ENCODE peak calls at places on chromosomes 2 and 18, in four cellular contexts. One of them, this sample, is unnamed.

GRCh38 chr2:241126201-241126611 is 23.1 kb downstream of the PASK start:
- DNase-seq in sigmoid colon: peak; percentile 56
- DNase-seq in esophagus muscularis mucosa: no peak
- DNase-seq in tibial nerve: no peak
- DNase-seq in this sample: no peak

GRCh38 chr18:46070683-46071614 is 1.1 kb downstream of the PSTPIP2 start:
- DNase-seq in sigmoid colon: peak; percentile 66
- DNase-seq in esophagus muscularis mucosa: no peak
- DNase-seq in tibial nerve: no peak
- DNase-seq in this sample: peak; percentile 50

GRCh38 chr18:46574000-46574739 is 82.8 kb downstream of the LOXHD1 start:
- DNase-seq in sigmoid colon: no peak
- DNase-seq in esophagus muscularis mucosa: peak; percentile 75
- DNase-seq in tibial nerve: no peak
- DNase-seq in this sample: no peak

GRCh38 chr2:173205375-173205774 is 129.7 kb downstream of the MAP3K20 start:
- DNase-seq in sigmoid colon: peak; percentile 97
- DNase-seq in esophagus muscularis mucosa: peak; percentile 94
- DNase-seq in tibial nerve: peak; percentile 62
- DNase-seq in this sample: no peak

GRCh38 chr2:168155036-168155435 is 92.4 kb downstream of the STK39 start:
- DNase-seq in sigmoid colon: no peak
- DNase-seq in esophagus muscularis mucosa: peak; percentile 77
- DNase-seq in tibial nerve: no peak
- DNase-seq in this sample: no peak

GRCh38 chr18:45174755-45175154 is 440.5 kb upstream of the SLC14A2 start:
- DNase-seq in sigmoid colon: no peak
- DNase-seq in esophagus muscularis mucosa: no peak
- DNase-seq in tibial nerve: no peak
- DNase-seq in this sample: no peak

GRCh38 chr18:45666520-45666919 is 51.2 kb downstream of the SLC14A2 start:
- DNase-seq in sigmoid colon: no peak
- DNase-seq in esophagus muscularis mucosa: no peak
- DNase-seq in tibial nerve: no peak
- DNase-seq in this sample: no peak

GRCh38 chr2:199757466-199757865 is 93.5 kb downstream of the FTCDNL1 start:
- DNase-seq in sigmoid colon: peak; percentile 80
- DNase-seq in esophagus muscularis mucosa: no peak
- DNase-seq in tibial nerve: no peak
- DNase-seq in this sample: peak; percentile 32

GRCh38 chr2:166700079-166700478 is 188.2 kb upstream of the XIRP2 start:
- DNase-seq in sigmoid colon: no peak
- DNase-seq in esophagus muscularis mucosa: no peak
- DNase-seq in tibial nerve: no peak
- DNase-seq in this sample: no peak

GRCh38 chr18:59767732-59768131 is 70.5 kb upstream of the CCBE1 start:
- DNase-seq in sigmoid colon: no peak
- DNase-seq in esophagus muscularis mucosa: no peak
- DNase-seq in tibial nerve: no peak
- DNase-seq in this sample: no peak

GRCh38 chr2:45892236-45892701 is 240.8 kb downstream of the PRKCE start:
- DNase-seq in sigmoid colon: no peak
- DNase-seq in esophagus muscularis mucosa: no peak
- DNase-seq in tibial nerve: no peak
- DNase-seq in this sample: no peak

GRCh38 chr2:102021776-102022175 is 30.0 kb downstream of the IL1R2 start:
- DNase-seq in sigmoid colon: no peak
- DNase-seq in esophagus muscularis mucosa: no peak
- DNase-seq in tibial nerve: no peak
- DNase-seq in this sample: no peak

GRCh38 chr2:217475791-217476190 is 527.0 kb downstream of the TNS1 start:
- DNase-seq in sigmoid colon: no peak
- DNase-seq in esophagus muscularis mucosa: peak; percentile 62
- DNase-seq in tibial nerve: no peak
- DNase-seq in this sample: no peak

GRCh38 chr2:134216152-134216829 is 37.6 kb upstream of the MGAT5 start:
- DNase-seq in sigmoid colon: no peak
- DNase-seq in esophagus muscularis mucosa: no peak
- DNase-seq in tibial nerve: no peak
- DNase-seq in this sample: no peak

GRCh38 chr2:71466301-71467179 is 13.2 kb downstream of the DYSF start:
- DNase-seq in sigmoid colon: no peak
- DNase-seq in esophagus muscularis mucosa: no peak
- DNase-seq in tibial nerve: no peak
- DNase-seq in this sample: no peak

GRCh38 chr2:166372046-166372445 is 3.7 kb downstream of the SCN9A start:
- DNase-seq in sigmoid colon: no peak
- DNase-seq in esophagus muscularis mucosa: no peak
- DNase-seq in tibial nerve: no peak
- DNase-seq in this sample: no peak

GRCh38 chr2:217103752-217104540 is 244.1 kb upstream of the TNP1 start:
- DNase-seq in sigmoid colon: no peak
- DNase-seq in esophagus muscularis mucosa: peak; percentile 50
- DNase-seq in tibial nerve: no peak
- DNase-seq in this sample: no peak

GRCh38 chr18:79395308-79395640 is 456 bp upstream of the NFATC1 start:
- DNase-seq in sigmoid colon: no peak
- DNase-seq in esophagus muscularis mucosa: no peak
- DNase-seq in tibial nerve: no peak
- DNase-seq in this sample: peak; percentile 76

GRCh38 chr18:70634576-70635147 is 345.8 kb downstream of the SOCS6 start:
- DNase-seq in sigmoid colon: no peak
- DNase-seq in esophagus muscularis mucosa: no peak
- DNase-seq in tibial nerve: no peak
- DNase-seq in this sample: no peak

GRCh38 chr2:119290859-119291587 is 67.4 kb downstream of the STEAP3 start:
- DNase-seq in sigmoid colon: peak; percentile 75
- DNase-seq in esophagus muscularis mucosa: peak; percentile 81
- DNase-seq in tibial nerve: no peak
- DNase-seq in this sample: no peak

GRCh38 chr2:138267161-138267901 is 234.2 kb upstream of the SPOPL start:
- DNase-seq in sigmoid colon: no peak
- DNase-seq in esophagus muscularis mucosa: no peak
- DNase-seq in tibial nerve: no peak
- DNase-seq in this sample: no peak

GRCh38 chr2:39411186-39411944 is 25.7 kb downstream of the MAP4K3 start:
- DNase-seq in sigmoid colon: no peak
- DNase-seq in esophagus muscularis mucosa: no peak
- DNase-seq in tibial nerve: no peak
- DNase-seq in this sample: no peak

GRCh38 chr2:191862371-191862770 is 15.5 kb upstream of the CAVIN2 start:
- DNase-seq in sigmoid colon: no peak
- DNase-seq in esophagus muscularis mucosa: no peak
- DNase-seq in tibial nerve: no peak
- DNase-seq in this sample: no peak

GRCh38 chr2:96144481-96145027 is 686 bp downstream of the DUSP2 start:
- DNase-seq in sigmoid colon: peak; percentile 66
- DNase-seq in esophagus muscularis mucosa: no peak
- DNase-seq in tibial nerve: no peak
- DNase-seq in this sample: no peak

GRCh38 chr2:96142217-96143113 is 2.8 kb downstream of the DUSP2 start:
- DNase-seq in sigmoid colon: peak; percentile 33
- DNase-seq in esophagus muscularis mucosa: no peak
- DNase-seq in tibial nerve: no peak
- DNase-seq in this sample: no peak

GRCh38 chr2:96143231-96143847 is 1.9 kb downstream of the DUSP2 start:
- DNase-seq in sigmoid colon: peak; percentile 56
- DNase-seq in esophagus muscularis mucosa: no peak
- DNase-seq in tibial nerve: no peak
- DNase-seq in this sample: no peak

GRCh38 chr2:96145028-96145939 is at the start of gene DUSP2:
- DNase-seq in sigmoid colon: peak; percentile 83
- DNase-seq in esophagus muscularis mucosa: peak; percentile 95
- DNase-seq in tibial nerve: peak; percentile 27
- DNase-seq in this sample: peak; percentile 90

GRCh38 chr2:96143848-96144480 is 1.3 kb downstream of the DUSP2 start:
- DNase-seq in sigmoid colon: peak; percentile 59
- DNase-seq in esophagus muscularis mucosa: no peak
- DNase-seq in tibial nerve: no peak
- DNase-seq in this sample: no peak
- TF ChIP-seq CTCF in sigmoid colon: no peak
- TF ChIP-seq CTCF in esophagus muscularis mucosa: no peak
- TF ChIP-seq CTCF in tibial nerve: no peak
- TF ChIP-seq CTCF in this sample: no peak

GRCh38 chr2:120938132-120938771 is 202.6 kb downstream of the GLI2 start:
- DNase-seq in sigmoid colon: no peak
- DNase-seq in esophagus muscularis mucosa: no peak
- DNase-seq in tibial nerve: no peak
- DNase-seq in this sample: no peak
- TF ChIP-seq EP300 in sigmoid colon: no peak
- TF ChIP-seq EP300 in esophagus muscularis mucosa: no peak
- TF ChIP-seq EP300 in tibial nerve: no peak
- TF ChIP-seq EP300 in this sample: no peak

GRCh38 chr2:150609831-150610582 is 122.5 kb upstream of the RND3 start:
- DNase-seq in sigmoid colon: no peak
- DNase-seq in esophagus muscularis mucosa: no peak
- DNase-seq in tibial nerve: no peak
- DNase-seq in this sample: no peak

GRCh38 chr2:150608341-150608740 is 120.9 kb upstream of the RND3 start:
- DNase-seq in sigmoid colon: no peak
- DNase-seq in esophagus muscularis mucosa: no peak
- DNase-seq in tibial nerve: no peak
- DNase-seq in this sample: no peak

GRCh38 chr2:150612957-150613710 is 125.7 kb upstream of the RND3 start:
- DNase-seq in sigmoid colon: no peak
- DNase-seq in esophagus muscularis mucosa: no peak
- DNase-seq in tibial nerve: no peak
- DNase-seq in this sample: no peak

GRCh38 chr2:150607471-150607870 is 120.0 kb upstream of the RND3 start:
- DNase-seq in sigmoid colon: no peak
- DNase-seq in esophagus muscularis mucosa: no peak
- DNase-seq in tibial nerve: no peak
- DNase-seq in this sample: no peak

GRCh38 chr2:150610670-150611279 is 123.3 kb upstream of the RND3 start:
- DNase-seq in sigmoid colon: no peak
- DNase-seq in esophagus muscularis mucosa: no peak
- DNase-seq in tibial nerve: no peak
- DNase-seq in this sample: no peak
- TF ChIP-seq CTCF in sigmoid colon: no peak
- TF ChIP-seq CTCF in esophagus muscularis mucosa: peak; percentile 60
- TF ChIP-seq CTCF in tibial nerve: no peak
- TF ChIP-seq CTCF in this sample: peak; percentile 16

GRCh38 chr18:77114564-77115391 is 17.8 kb downstream of the MBP start:
- DNase-seq in sigmoid colon: peak; percentile 91
- DNase-seq in esophagus muscularis mucosa: no peak
- DNase-seq in tibial nerve: peak; percentile 56
- DNase-seq in this sample: peak; percentile 97
- TF ChIP-seq EP300 in sigmoid colon: peak; percentile 32
- TF ChIP-seq EP300 in esophagus muscularis mucosa: no peak
- TF ChIP-seq EP300 in tibial nerve: peak; percentile 95
- TF ChIP-seq EP300 in this sample: no peak

DNA sequence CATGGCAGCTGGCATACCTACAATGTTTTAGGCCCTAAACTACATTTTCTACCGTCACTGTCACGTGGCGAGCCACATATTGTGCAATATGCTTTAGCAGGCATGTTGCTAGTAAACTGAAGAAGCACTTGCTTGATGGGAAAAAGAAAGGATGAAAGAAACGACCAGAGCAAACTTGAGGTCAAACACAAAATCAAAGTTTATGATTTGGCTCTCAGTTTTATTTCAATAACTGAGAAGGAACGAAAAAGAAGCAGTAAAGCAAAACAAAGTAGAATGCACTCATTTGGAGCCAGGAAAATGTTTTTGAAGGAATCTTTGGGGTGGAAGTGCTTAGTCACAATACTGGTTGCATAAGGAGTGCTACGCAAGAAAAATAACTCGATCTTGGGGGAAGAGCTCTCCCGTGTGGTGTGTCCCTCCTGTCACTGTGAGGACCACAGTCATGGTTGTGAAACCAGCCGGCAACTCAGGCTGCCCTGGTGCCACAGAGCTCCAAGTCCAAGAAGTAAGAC is 349.8 kb downstream of the RBM43 start:
- DNase-seq in sigmoid colon: peak; percentile 90
- DNase-seq in esophagus muscularis mucosa: no peak
- DNase-seq in tibial nerve: peak; percentile 74
- DNase-seq in this sample: no peak
- TF ChIP-seq CTCF in sigmoid colon: no peak
- TF ChIP-seq CTCF in esophagus muscularis mucosa: no peak
- TF ChIP-seq CTCF in tibial nerve: peak; percentile 56
- TF ChIP-seq CTCF in this sample: no peak

GRCh38 chr2:140786585-140786984 is 1344.2 kb downstream of the LRP1B start:
- DNase-seq in sigmoid colon: no peak
- DNase-seq in esophagus muscularis mucosa: no peak
- DNase-seq in tibial nerve: no peak
- DNase-seq in this sample: no peak
- TF ChIP-seq EP300 in sigmoid colon: no peak
- TF ChIP-seq EP300 in esophagus muscularis mucosa: no peak
- TF ChIP-seq EP300 in tibial nerve: no peak
- TF ChIP-seq EP300 in this sample: no peak

GRCh38 chr2:85327757-85328617 is at the start of gene TGOLN2:
- DNase-seq in sigmoid colon: peak; percentile 96
- DNase-seq in esophagus muscularis mucosa: peak; percentile 97
- DNase-seq in tibial nerve: peak; percentile 89
- DNase-seq in this sample: peak; percentile 97
- TF ChIP-seq CTCF in sigmoid colon: no peak
- TF ChIP-seq CTCF in esophagus muscularis mucosa: no peak
- TF ChIP-seq CTCF in tibial nerve: peak; percentile 43
- TF ChIP-seq CTCF in this sample: peak; percentile 41

GRCh38 chr2:68250652-68251186 is 1.6 kb downstream of the PPP3R1 start:
- DNase-seq in sigmoid colon: no peak
- DNase-seq in esophagus muscularis mucosa: no peak
- DNase-seq in tibial nerve: no peak
- DNase-seq in this sample: peak; percentile 85

GRCh38 chr2:68253211-68254068 is 1.1 kb upstream of the PPP3R1 start:
- DNase-seq in sigmoid colon: no peak
- DNase-seq in esophagus muscularis mucosa: no peak
- DNase-seq in tibial nerve: no peak
- DNase-seq in this sample: no peak

GRCh38 chr2:68251855-68252406 is 401 bp downstream of the PPP3R1 start:
- DNase-seq in sigmoid colon: peak; percentile 74
- DNase-seq in esophagus muscularis mucosa: no peak
- DNase-seq in tibial nerve: no peak
- DNase-seq in this sample: peak; percentile 24

GRCh38 chr2:68251187-68251854 is 1.0 kb downstream of the PPP3R1 start:
- DNase-seq in sigmoid colon: peak; percentile 87
- DNase-seq in esophagus muscularis mucosa: no peak
- DNase-seq in tibial nerve: peak; percentile 33
- DNase-seq in this sample: peak; percentile 67

GRCh38 chr2:68252407-68253210 is at the start of gene PPP3R1:
- DNase-seq in sigmoid colon: peak; percentile 98
- DNase-seq in esophagus muscularis mucosa: peak; percentile 98
- DNase-seq in tibial nerve: peak; percentile 89
- DNase-seq in this sample: peak; percentile 99
- TF ChIP-seq EP300 in sigmoid colon: peak; percentile 33
- TF ChIP-seq EP300 in esophagus muscularis mucosa: peak; percentile 3
- TF ChIP-seq EP300 in tibial nerve: peak; percentile 97
- TF ChIP-seq EP300 in this sample: no peak

DNA sequence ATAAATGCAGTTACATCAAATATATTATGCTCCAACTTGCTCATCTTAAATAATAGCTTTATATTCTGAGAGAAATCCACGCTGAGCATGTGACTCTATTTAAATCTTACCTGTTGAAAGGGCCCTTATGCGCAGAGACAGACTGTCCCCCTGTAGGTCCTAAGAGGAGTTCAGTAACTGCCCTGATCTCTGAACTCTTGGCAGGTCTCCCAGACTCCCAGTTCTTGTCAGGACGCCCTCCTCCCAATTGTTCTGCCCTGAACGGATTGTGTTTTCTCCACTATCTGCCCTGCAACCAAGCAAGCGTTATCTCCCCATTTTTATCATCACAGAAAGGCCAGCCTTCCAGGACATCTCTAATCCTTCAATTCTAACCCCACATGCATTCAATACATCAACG is 954.6 kb downstream of the TSN start:
- DNase-seq in sigmoid colon: no peak
- DNase-seq in esophagus muscularis mucosa: no peak
- DNase-seq in tibial nerve: no peak
- DNase-seq in this sample: no peak
- TF ChIP-seq CTCF in sigmoid colon: no peak
- TF ChIP-seq CTCF in esophagus muscularis mucosa: no peak
- TF ChIP-seq CTCF in tibial nerve: no peak
- TF ChIP-seq CTCF in this sample: no peak

This sample was measured in upper lobe of left lung.